ENCODE peak calls at places on chromosomes 6 and 20, in four cellular contexts. I is SK-N-SH, G is OCI-LY7, W is hepatocyte. S is an unnamed sample.

GRCh38 chr6:34517966-34518365 is 38.2 kb downstream of the SPDEF start:
- DNase-seq in W (no peak), I (peak; percentile 3), G (no peak), S (no peak)

GRCh38 chr20:2619961-2620595 is 32.4 kb upstream of the NOP56 start:
- DNase-seq in I (no peak), W (no peak), G (no peak), S (no peak)

GRCh38 chr20:61932711-61933480 is 132.8 kb downstream of the TAF4 start:
- DNase-seq in I (no peak), W (no peak), G (no peak), S (no peak)

GRCh38 chr6:11231564-11232176 is 798 bp downstream of the NEDD9 start:
- DNase-seq in W (no peak), I (no peak), G (no peak), S (peak; percentile 75)

GRCh38 chr6:56259163-56259562 is 11.8 kb upstream of the COL21A1 start:
- DNase-seq in G (no peak), W (no peak), I (no peak), S (no peak)

GRCh38 chr20:13838664-13839063 is 53.8 kb downstream of the NDUFAF5 start:
- DNase-seq in I (no peak), G (no peak), W (no peak), S (no peak)

GRCh38 chr6:149064026-149065017 is 253.2 kb upstream of the TAB2 start:
- DNase-seq in G (no peak), W (no peak), I (no peak), S (no peak)

GRCh38 chr20:59159822-59160740 is 3.5 kb upstream of the ZNF831 start:
- DNase-seq in G (peak; percentile 41), W (no peak), I (no peak), S (no peak)

GRCh38 chr20:3166338-3166912 is 6.8 kb upstream of the FASTKD5 start:
- DNase-seq in G (no peak), I (peak; percentile 26), W (no peak), S (no peak)

GRCh38 chr20:10670521-10671220 is 3.1 kb downstream of the JAG1 start:
- DNase-seq in I (no peak), G (peak; percentile 57), W (no peak), S (no peak)

GRCh38 chr20:49989234-49990065 is 6.7 kb downstream of the SNAI1 start:
- DNase-seq in G (no peak), W (peak; percentile 68), I (peak; percentile 71), S (peak; percentile 54)
- H3K4me1 ChIP-seq in G (peaks cover 15% of the 10 kb centered on the region), W (peaks cover 38% of the 10 kb centered on the region), I (peaks cover 35% of the 10 kb centered on the region), S (peaks cover 59% of the 10 kb centered on the region)

GRCh38 chr6:13613029-13613594 is 2.0 kb upstream of the NOL7 start:
- DNase-seq in G (peak; percentile 23), W (no peak), I (no peak), S (no peak)

GRCh38 chr6:13614926-13615801 is at the start of gene NOL7:
- DNase-seq in G (peak; percentile 99), I (peak; percentile 99), W (peak; percentile 99), S (peak; percentile 99)

GRCh38 chr6:13617066-13617465 is 1.9 kb downstream of the NOL7 start:
- DNase-seq in I (no peak), G (peak; percentile 52), W (no peak), S (no peak)

GRCh38 chr6:13614126-13614925 is 809 bp upstream of the NOL7 start:
- DNase-seq in W (peak; percentile 69), I (peak; percentile 73), G (peak; percentile 56), S (peak; percentile 73)

GRCh38 chr6:13615802-13616140 is 636 bp downstream of the NOL7 start:
- DNase-seq in I (peak; percentile 54), G (peak; percentile 48), W (peak; percentile 74), S (peak; percentile 71)
- H3K4me2 ChIP-seq in I (peak overlapping the region; percentile 88), G (peak overlapping the region; percentile 94), W (peak overlapping the region; percentile 80), S (peak overlapping the region; percentile 90)

GRCh38 chr6:7463785-7464184 is 74.2 kb downstream of the RIOK1 start:
- DNase-seq in W (peak; percentile 79), I (no peak), G (no peak), S (peak; percentile 79)
- TF ChIP-seq EZH2phosphoT487 in W (no peak), I (no peak), G (no peak), S (no peak)

GRCh38 chr6:53293691-53294090 is 55.1 kb downstream of the ELOVL5 start:
- DNase-seq in G (no peak), I (no peak), W (no peak), S (no peak)
- H3K4me1 ChIP-seq in G (peaks cover 16% of the 10 kb centered on the region), I (peaks cover 9% of the 10 kb centered on the region), W (no peaks in the 10 kb centered on the region), S (peaks cover 2% of the 10 kb centered on the region)

GRCh38 chr20:51566594-51566993 is 24.1 kb upstream of the NFATC2 start:
- DNase-seq in W (no peak), I (no peak), G (no peak), S (no peak)
- H3K4me2 ChIP-seq in W (no peak overlapping the region), I (peak overlapping the region; percentile 65), G (no peak overlapping the region), S (no peak overlapping the region)

DNA sequence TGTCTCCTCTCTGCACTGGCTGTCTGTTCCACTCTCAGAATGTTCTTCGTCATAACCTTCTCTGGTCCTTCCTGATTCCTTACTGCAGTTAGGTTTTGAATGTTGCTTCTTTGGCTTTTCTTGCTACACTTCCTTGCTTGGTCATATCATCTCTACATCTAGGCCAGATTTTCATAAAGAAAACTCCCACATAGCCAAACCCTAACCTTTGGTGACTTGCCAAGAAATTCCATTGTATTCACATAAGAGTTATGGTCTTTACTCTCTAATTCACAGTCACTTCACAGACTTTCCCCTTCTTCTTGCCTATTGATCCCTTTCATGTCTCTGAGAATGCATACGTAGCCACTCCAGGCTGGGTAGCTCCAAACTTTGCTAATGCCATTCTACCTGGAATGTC is 41.9 kb upstream of the SIM1 start:
- DNase-seq in I (no peak), G (no peak), W (no peak), S (no peak)
- TF ChIP-seq EZH2phosphoT487 in I (no peak), G (no peak), W (no peak), S (no peak)

DNA sequence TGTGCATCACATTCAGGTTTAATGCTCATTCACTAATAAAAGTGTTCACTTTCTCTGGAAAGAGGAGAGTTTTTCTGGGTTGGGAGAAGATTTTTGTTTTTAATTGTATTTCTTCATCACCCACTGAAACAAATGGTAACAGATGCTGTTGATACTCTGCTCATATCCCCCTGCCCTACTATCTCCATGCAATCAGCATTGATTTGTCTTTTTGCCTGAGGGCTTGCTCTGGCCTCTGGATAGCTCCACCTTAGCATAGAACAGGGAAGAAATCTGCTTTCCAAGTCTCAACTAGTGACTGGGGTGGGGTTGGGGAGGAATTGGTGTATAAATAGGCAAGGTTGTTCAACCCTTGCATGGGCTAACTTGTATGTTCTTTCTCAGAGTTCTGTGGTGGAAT is 296.4 kb downstream of the KHDRBS2 start:
- DNase-seq in W (no peak), G (no peak), I (no peak), S (no peak)
- H3K4me1 ChIP-seq in W (no peaks in the 10 kb centered on the region), G (no peaks in the 10 kb centered on the region), I (no peaks in the 10 kb centered on the region), S (no peaks in the 10 kb centered on the region)

GRCh38 chr6:28541996-28542395 is 16.3 kb downstream of the GPX5 start:
- DNase-seq in G (no peak), I (no peak), W (no peak), S (no peak)

GRCh38 chr6:28542440-28543293 is 17.0 kb downstream of the GPX5 start:
- DNase-seq in G (peak; percentile 60), W (peak; percentile 90), I (peak; percentile 72), S (peak; percentile 97)

GRCh38 chr6:28543671-28544131 is 18.0 kb downstream of the GPX5 start:
- DNase-seq in W (peak; percentile 49), G (no peak), I (peak; percentile 12), S (peak; percentile 64)

GRCh38 chr6:28545955-28546354 is 20.3 kb downstream of the GPX5 start:
- DNase-seq in W (no peak), G (no peak), I (no peak), S (no peak)

DNA sequence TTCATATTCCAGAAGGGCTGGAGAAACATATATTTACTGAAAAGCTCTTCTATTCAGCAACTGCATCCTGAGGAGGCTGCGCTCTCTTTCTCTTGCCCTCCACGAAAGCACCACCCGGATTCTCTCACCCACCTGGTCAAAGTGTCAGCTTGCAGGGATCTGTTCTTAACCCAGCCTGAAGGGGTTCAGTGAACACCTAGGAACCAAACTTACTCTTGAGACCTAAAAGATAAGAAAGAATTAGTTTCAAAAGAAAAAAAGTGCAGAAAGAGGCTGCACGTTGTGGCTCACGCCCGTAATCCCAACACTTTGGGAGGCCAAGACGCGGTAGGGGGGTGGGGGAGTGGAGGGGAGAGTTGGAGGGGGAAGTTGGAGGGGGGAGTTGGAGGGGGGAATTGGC is 18.5 kb downstream of the GPX5 start:
- DNase-seq in W (no peak), G (no peak), I (no peak), S (peak; percentile 77)
- H3K4me2 ChIP-seq in W (peak overlapping the region; percentile 81), G (no peak overlapping the region), I (no peak overlapping the region), S (peak overlapping the region; percentile 81)